ENCODE peak calls at places on chromosomes 1 and 21, in nine cellular contexts. Y, D, P, F, A, L, E, K and I are unnamed samples.

GRCh38 chr1:29004813-29005212 is 90.4 kb downstream of the EPB41 start:
- DNase-seq in K (no peak), P (no peak), F (no peak), E (no peak), L (no peak), D (no peak), A (no peak), Y (no peak), I (no peak)

GRCh38 chr1:164999135-164999534 is 357.4 kb downstream of the LMX1A start:
- DNase-seq in K (no peak), L (no peak), E (no peak), P (no peak), A (no peak), D (no peak), F (no peak), Y (no peak), I (no peak)

GRCh38 chr21:45131537-45131999 is 57.2 kb downstream of the ADARB1 start:
- DNase-seq in L (no peak), K (no peak), A (no peak), D (no peak), P (no peak), E (no peak), Y (no peak), F (no peak), I (no peak)

GRCh38 chr1:79198841-79199240 is 192.3 kb upstream of the ADGRL4 start:
- DNase-seq in E (no peak), L (no peak), Y (no peak), A (peak), P (no peak), K (no peak), F (no peak), D (no peak), I (no peak)

GRCh38 chr1:4174291-4175200 is 274.5 kb upstream of the C1orf174 start:
- DNase-seq in P (no peak), E (no peak), K (no peak), D (no peak), A (no peak), L (no peak), Y (no peak), F (no peak), I (no peak)

GRCh38 chr1:155932085-155932484 is 2.1 kb downstream of the KHDC4 start:
- DNase-seq in F (no peak), Y (no peak), L (no peak), E (no peak), D (no peak), P (no peak), K (no peak), A (no peak), I (no peak)

GRCh38 chr1:47178665-47179022 is 11.2 kb downstream of the PDZK1IP1 start:
- DNase-seq in Y (no peak), F (no peak), A (no peak), L (no peak), K (no peak), E (no peak), P (no peak), D (no peak), I (no peak)

GRCh38 chr1:99728494-99729235 is 37.8 kb downstream of the FRRS1 start:
- DNase-seq in E (no peak), A (peak), K (no peak), Y (no peak), D (no peak), F (no peak), L (peak), P (no peak), I (no peak)

GRCh38 chr1:40789342-40789598 is 5.7 kb downstream of the KCNQ4 start:
- DNase-seq in K (no peak), P (no peak), F (no peak), L (no peak), A (no peak), D (no peak), E (no peak), Y (no peak), I (no peak)

GRCh38 chr1:48898894-48899293 is 122.2 kb upstream of the BEND5 start:
- DNase-seq in K (no peak), F (no peak), E (no peak), A (no peak), D (no peak), Y (no peak), L (no peak), P (no peak), I (no peak)

GRCh38 chr1:117678246-117678977 is 72.6 kb downstream of the TENT5C start:
- DNase-seq in P (no peak), D (no peak), L (peak), A (no peak), E (no peak), K (peak), Y (no peak), F (no peak), I (no peak)

GRCh38 chr1:235047331-235047871 is 81.2 kb downstream of the TOMM20 start:
- DNase-seq in D (no peak), P (no peak), L (no peak), K (no peak), Y (no peak), F (peak), A (no peak), E (peak), I (no peak)

GRCh38 chr1:41366428-41367101 is 5.3 kb downstream of the FOXO6 start:
- DNase-seq in K (peak), Y (no peak), P (peak), L (no peak), A (no peak), E (no peak), D (peak), F (no peak), I (no peak)

GRCh38 chr1:3902546-3902945 is 2.5 kb upstream of the C1orf174 start:
- DNase-seq in D (peak), L (no peak), E (no peak), P (peak), K (no peak), A (no peak), F (no peak), Y (no peak), I (no peak)

GRCh38 chr1:157161901-157162300 is 23.7 kb upstream of the ETV3 start:
- DNase-seq in D (no peak), Y (no peak), L (no peak), E (no peak), F (no peak), A (no peak), K (no peak), P (no peak), I (no peak)

GRCh38 chr1:221431068-221431651 is 310.7 kb downstream of the DUSP10 start:
- DNase-seq in L (no peak), A (peak), P (no peak), K (no peak), Y (no peak), F (no peak), E (no peak), D (no peak), I (no peak)

GRCh38 chr21:34890724-34891609 is 158.1 kb downstream of the RUNX1 start:
- DNase-seq in Y (peak), K (peak), L (peak), A (no peak), E (no peak), D (no peak), P (peak), F (no peak), I (peak)

GRCh38 chr1:68453060-68453665 is 3.4 kb upstream of the RPE65 start:
- DNase-seq in Y (no peak), F (no peak), E (no peak), L (no peak), A (no peak), P (no peak), D (no peak), K (no peak), I (no peak)

GRCh38 chr1:2595812-2596529 is 9.4 kb downstream of the PRXL2B start:
- DNase-seq in P (no peak), E (no peak), F (no peak), A (no peak), D (no peak), L (peak), K (no peak), Y (no peak), I (no peak)

GRCh38 chr1:150152772-150153461 is 3.2 kb downstream of the PLEKHO1 start:
- DNase-seq in P (no peak), L (no peak), Y (no peak), A (peak), K (no peak), D (no peak), E (no peak), F (no peak), I (no peak)